ENCODE peak calls at places on chromosomes 1 and 21, in six cellular contexts. Q is breast epithelium; B is SJCRH30; T is suprapubic skin; N is CD8-positive, alpha-beta memory T cell; J is colonic mucosa. O is an unnamed sample.

GRCh38 chr1:159752135-159752580 is 28.6 kb upstream of the DUSP23 start:
- DNase-seq in T (peak), Q (peak), N (no peak), B (no peak), J (peak), O (no peak)

GRCh38 chr1:101797722-101798121 is 199.0 kb downstream of the OLFM3 start:
- DNase-seq in T (no peak), Q (no peak), N (no peak), J (no peak), B (no peak), O (no peak)

GRCh38 chr1:228377664-228378452 is 28.8 kb downstream of the TRIM11 start:
- DNase-seq in J (peak), T (peak), Q (no peak), N (no peak), B (no peak), O (no peak)

GRCh38 chr1:200588698-200589097 is 31.9 kb downstream of the KIF14 start:
- DNase-seq in Q (no peak), T (no peak), J (no peak), N (no peak), B (peak), O (no peak)

GRCh38 chr21:34352556-34352955 is 11.2 kb upstream of the KCNE2 start:
- DNase-seq in B (no peak), J (no peak), Q (no peak), N (no peak), T (no peak), O (no peak)

GRCh38 chr1:82464362-82464931 is 663.7 kb downstream of the ADGRL2 start:
- DNase-seq in N (no peak), T (no peak), Q (no peak), B (peak), J (peak), O (no peak)

GRCh38 chr1:14794136-14794768 is 195.8 kb downstream of the KAZN start:
- DNase-seq in B (no peak), T (no peak), J (no peak), Q (no peak), N (no peak), O (no peak)

GRCh38 chr1:225626698-225627097 is 26.2 kb downstream of the ENAH start:
- DNase-seq in N (no peak), Q (no peak), B (no peak), J (no peak), T (no peak), O (no peak)

GRCh38 chr1:180195401-180195800 is 34.7 kb upstream of the LHX4 start:
- DNase-seq in J (no peak), Q (no peak), N (no peak), T (no peak), B (no peak), O (no peak)

GRCh38 chr1:171245458-171246064 is 2.7 kb upstream of the FMO1 start:
- DNase-seq in B (peak), N (no peak), T (no peak), J (peak), Q (no peak), O (no peak)

GRCh38 chr1:152118915-152119314 is 3.7 kb upstream of the TCHH start:
- DNase-seq in J (no peak), N (no peak), Q (no peak), T (no peak), B (no peak), O (no peak)

GRCh38 chr1:196305216-196305615 is 303.0 kb downstream of the KCNT2 start:
- DNase-seq in T (no peak), J (no peak), N (no peak), B (no peak), Q (no peak), O (no peak)

GRCh38 chr1:75023005-75023404 is 111.2 kb upstream of the LHX8 start:
- DNase-seq in Q (no peak), B (no peak), N (no peak), J (no peak), T (no peak), O (no peak)

GRCh38 chr1:160795951-160796383 is at the start of gene LY9:
- DNase-seq in B (no peak), J (peak), N (peak), Q (no peak), T (no peak), O (no peak)

GRCh38 chr1:203320546-203321272 is 15.4 kb downstream of the BTG2 start:
- DNase-seq in B (peak), N (peak), J (peak), Q (peak), T (no peak), O (no peak)

GRCh38 chr1:223847781-223848345 is 2.1 kb upstream of the TP53BP2 start:
- DNase-seq in T (no peak), B (no peak), Q (no peak), J (no peak), N (no peak), O (no peak)

GRCh38 chr1:22332166-22332717 is 119.4 kb upstream of the ZBTB40 start:
- DNase-seq in B (no peak), T (no peak), J (no peak), N (no peak), Q (no peak), O (no peak)

GRCh38 chr1:102776074-102776473 is 332.2 kb downstream of the COL11A1 start:
- DNase-seq in Q (no peak), T (no peak), B (no peak), N (no peak), J (no peak), O (no peak)

GRCh38 chr1:173202430-173203145 is 4.5 kb downstream of the TNFSF4 start:
- DNase-seq in N (no peak), T (no peak), B (peak), J (peak), Q (no peak), O (no peak)

GRCh38 chr1:212410231-212410825 is 4.4 kb downstream of the PACC1 start:
- DNase-seq in B (no peak), N (no peak), T (no peak), Q (no peak), J (no peak), O (no peak)

GRCh38 chr1:115089443-115090340 is at the start of gene TSPAN2:
- DNase-seq in T (peak), B (no peak), J (peak), N (peak), Q (peak), O (peak)

GRCh38 chr1:29822895-29823294 is 586.6 kb downstream of the PTPRU start:
- DNase-seq in N (no peak), J (no peak), B (no peak), Q (no peak), T (no peak), O (no peak)

GRCh38 chr1:41286992-41287391 is 44.9 kb upstream of the SCMH1 start:
- DNase-seq in N (no peak), B (no peak), T (no peak), J (no peak), Q (no peak), O (no peak)

GRCh38 chr1:157107702-157108101 is 8.1 kb upstream of the ETV3L start:
- DNase-seq in T (peak), N (no peak), J (no peak), Q (no peak), B (no peak), O (no peak)

GRCh38 chr1:230286890-230287269 is 139.3 kb downstream of the PGBD5 start:
- DNase-seq in Q (no peak), B (no peak), T (peak), N (no peak), J (no peak), O (no peak)

GRCh38 chr1:241992734-241993133 is 6.2 kb downstream of the MAP1LC3C start:
- DNase-seq in J (no peak), T (no peak), N (no peak), B (no peak), Q (no peak), O (no peak)

GRCh38 chr1:110207831-110208230 is 2.3 kb upstream of the KCNC4 start:
- DNase-seq in N (peak), Q (peak), J (peak), B (peak), T (no peak), O (no peak)

GRCh38 chr21:36554411-36555157 is 74.7 kb upstream of the CLDN14 start:
- DNase-seq in T (no peak), J (no peak), B (no peak), Q (no peak), N (no peak), O (no peak)

GRCh38 chr1:225549821-225550220 is 103.1 kb downstream of the ENAH start:
- DNase-seq in T (no peak), B (no peak), J (no peak), Q (no peak), N (no peak), O (no peak)

GRCh38 chr1:57934745-57935144 is 510.9 kb upstream of the DAB1 start:
- DNase-seq in Q (no peak), T (no peak), B (no peak), N (no peak), J (no peak), O (no peak)
- H3K27ac ChIP-seq in Q (no peak), T (no peak), B (no peak), N (no peak), J (no peak), O (no peak)

DNA sequence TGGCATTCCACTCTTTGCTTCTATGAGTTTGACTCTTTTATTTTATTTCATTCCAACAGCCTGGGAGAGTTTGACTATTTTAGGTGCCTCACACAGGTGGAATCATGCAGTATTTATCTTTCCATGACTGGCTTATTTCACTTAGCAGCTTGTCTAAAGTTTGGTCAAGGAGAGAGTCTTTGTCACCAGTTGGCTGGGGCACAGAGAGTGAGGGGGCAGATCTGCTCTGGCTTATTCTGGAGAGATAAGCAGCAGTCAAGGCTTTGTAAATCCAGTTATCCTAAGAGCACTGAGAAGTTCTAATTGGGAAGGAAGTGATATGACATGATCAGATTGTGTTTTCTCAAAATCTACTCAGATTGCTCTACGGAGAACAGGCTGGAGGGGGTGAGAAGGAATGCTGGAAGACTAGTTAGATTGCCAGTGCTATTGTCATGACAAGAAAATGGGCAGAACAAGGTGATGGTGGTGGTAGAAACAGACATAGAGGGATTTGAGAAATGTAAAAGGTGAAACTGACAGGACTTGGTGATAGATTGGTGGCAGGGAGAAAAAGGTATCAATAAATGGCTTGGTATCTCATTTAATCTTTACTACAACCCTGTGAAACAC is 12.1 kb upstream of the CTTNBP2NL start:
- DNase-seq in T (no peak), N (no peak), Q (no peak), B (no peak), J (no peak), O (no peak)
- H3K27ac ChIP-seq in T (no peak), N (no peak), Q (no peak), B (no peak), J (no peak), O (no peak)

GRCh38 chr1:169091480-169091941 is 15.0 kb upstream of the ATP1B1 start:
- DNase-seq in T (no peak), N (no peak), B (no peak), Q (no peak), J (no peak), O (no peak)
- H3K27ac ChIP-seq in T (no peak), N (no peak), B (no peak), Q (no peak), J (no peak), O (peak)

GRCh38 chr1:192571706-192572105 is 3.9 kb upstream of the RGS1 start:
- DNase-seq in N (no peak), J (no peak), Q (no peak), T (no peak), B (no peak), O (no peak)
- H3K27ac ChIP-seq in N (no peak), J (no peak), Q (no peak), T (no peak), B (no peak), O (no peak)